ENCODE peak calls at places on chromosomes 16 and 17, in four cellular contexts. R is transverse colon, K is HL-60, P is right lobe of liver. W is an unnamed sample.
A peak's percentile ranks its signal among the peaks of the same experiment; 100 is the strongest.

GRCh38 chr16:64996641-64997040 is 125.2 kb downstream of the CDH11 start:
- DNase-seq in R (no peak), K (no peak), P (no peak), W (no peak)

GRCh38 chr17:45129426-45129939 is 2.8 kb downstream of the PLCD3 start:
- DNase-seq in R (peak; percentile 58), K (no peak), P (no peak), W (peak; percentile 91)

GRCh38 chr16:3949287-3949686 is 68.8 kb upstream of the CREBBP start:
- DNase-seq in R (no peak), K (no peak), P (no peak), W (no peak)

GRCh38 chr16:58046936-58047335 is 21.4 kb downstream of the MMP15 start:
- DNase-seq in R (peak; percentile 45), K (no peak), P (no peak), W (no peak)

GRCh38 chr17:73719588-73720071 is 75.4 kb upstream of the SDK2 start:
- DNase-seq in R (peak; percentile 24), K (no peak), P (no peak), W (peak; percentile 3)

GRCh38 chr17:3472137-3472536 is 518 bp upstream of the SPATA22 start:
- DNase-seq in R (no peak), K (no peak), P (no peak), W (no peak)

GRCh38 chr17:35433075-35433894 is 985 bp upstream of the SLFN12 start:
- DNase-seq in R (peak; percentile 62), K (peak; percentile 90), P (peak; percentile 56), W (peak; percentile 98)

GRCh38 chr16:633336-634050 is 2.6 kb downstream of the METTL26 start:
- DNase-seq in R (no peak), K (no peak), P (no peak), W (no peak)

GRCh38 chr16:46648656-46649055 is 27.5 kb upstream of the SHCBP1 start:
- DNase-seq in R (no peak), K (no peak), P (no peak), W (no peak)
- TF ChIP-seq CTCF in R (no peak), K (no peak), P (no peak), W (peak; percentile 23)

GRCh38 chr17:50055055-50055425 is 870 bp upstream of the ITGA3 start:
- DNase-seq in R (peak; percentile 87), K (no peak), P (no peak), W (peak; percentile 37)
- H3K4me3 ChIP-seq in R (peak overlapping the region; percentile 67), K (no peak overlapping the region), P (peak overlapping the region; percentile 51), W (peak overlapping the region; percentile 79)

DNA sequence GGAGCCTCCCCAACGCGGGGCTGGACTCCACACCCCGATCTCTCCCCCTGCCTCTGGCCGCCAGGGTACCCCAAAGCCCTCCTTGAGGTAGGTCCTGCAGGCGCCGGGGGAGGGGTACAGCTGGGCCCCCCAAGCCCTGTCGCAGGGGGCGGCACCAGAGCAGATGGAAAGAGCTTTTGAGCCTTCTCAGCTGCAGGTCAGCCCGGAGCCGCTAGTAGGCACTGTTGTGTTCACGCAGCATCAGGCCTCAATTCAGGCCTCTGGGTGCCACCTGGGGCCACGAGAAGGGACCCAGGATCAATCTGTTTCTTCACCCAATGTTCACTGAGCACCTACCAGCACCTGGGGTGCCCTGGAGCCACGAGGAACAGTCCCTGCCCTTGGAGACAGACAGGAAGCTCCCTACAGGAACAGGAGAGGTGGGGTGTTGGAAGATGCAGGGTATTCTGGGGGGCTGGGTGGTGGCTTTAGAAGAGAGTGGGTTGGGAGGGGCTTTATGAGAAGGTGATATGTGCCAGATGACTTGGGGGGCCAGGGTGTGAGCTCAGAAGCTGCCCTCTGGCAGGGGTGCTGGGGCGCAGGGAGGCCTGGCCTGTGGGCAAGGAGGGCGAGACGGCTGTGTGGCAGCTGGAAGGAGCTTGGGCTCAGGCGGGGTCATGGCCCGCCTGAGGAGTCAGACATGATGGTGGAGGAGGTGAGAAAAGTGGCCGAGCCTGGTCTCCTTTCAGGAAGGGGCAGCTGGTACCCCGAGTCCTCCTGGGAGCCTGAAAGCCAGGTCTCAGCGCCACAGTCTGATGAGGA is 122.0 kb upstream of the GSE1 start:
- DNase-seq in R (peak; percentile 65), K (peak; percentile 30), P (no peak), W (no peak)
- TF ChIP-seq CTCF in R (peak; percentile 85), K (peak; percentile 66), P (peak; percentile 28), W (peak; percentile 43)

DNA sequence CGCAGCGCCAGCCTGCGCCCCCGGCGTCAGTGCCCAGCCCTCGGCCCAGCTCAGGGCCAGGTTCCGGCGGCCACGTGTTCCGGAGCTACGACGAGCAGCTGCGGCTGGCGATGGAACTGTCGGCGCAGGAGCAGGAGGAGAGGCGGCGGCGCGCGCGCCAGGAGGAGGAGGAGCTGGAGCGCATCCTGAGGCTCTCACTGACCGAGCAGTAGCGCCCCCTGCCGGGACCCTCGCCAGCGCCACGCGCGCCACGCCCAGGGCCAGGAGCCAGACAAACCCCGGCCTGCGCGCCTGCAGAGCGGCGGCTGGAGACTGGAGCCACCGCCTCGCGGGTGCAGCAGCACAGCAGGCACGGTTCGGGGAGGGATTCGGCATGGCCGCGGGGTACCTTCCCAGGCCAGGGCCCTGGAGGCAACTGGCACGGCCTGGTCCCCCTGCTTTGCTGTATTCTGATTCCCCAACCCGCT is 9.3 kb downstream of the CORO6 start:
- DNase-seq in R (peak; percentile 95), K (peak; percentile 72), P (peak; percentile 89), W (peak; percentile 91)
- H3K4me3 ChIP-seq in R (no peak overlapping the region), K (no peak overlapping the region), P (peak overlapping the region; percentile 6), W (peak overlapping the region; percentile 45)

DNA sequence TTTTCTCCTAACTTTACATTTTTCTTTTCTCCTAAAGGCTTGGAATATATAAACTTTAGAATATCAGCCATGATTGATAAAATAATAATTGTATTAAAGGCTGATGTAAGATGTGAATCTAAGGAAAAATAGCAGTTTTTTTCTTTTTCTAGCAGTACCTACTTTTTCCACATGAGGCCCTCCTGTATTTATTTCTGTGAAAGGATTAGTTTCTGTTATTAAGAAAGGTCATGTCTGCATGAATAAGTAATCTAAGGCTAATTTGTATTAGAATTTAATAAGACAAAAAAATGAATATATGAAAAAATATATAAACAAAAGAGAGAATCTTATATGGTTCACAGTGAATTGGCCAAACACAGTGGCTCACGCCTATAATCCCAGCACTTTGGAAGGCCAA is 85.3 kb downstream of the STXBP4 start:
- DNase-seq in R (no peak), K (no peak), P (no peak), W (peak; percentile 4)
- TF ChIP-seq CTCF in R (no peak), K (no peak), P (peak; percentile 37), W (peak; percentile 30)

DNA sequence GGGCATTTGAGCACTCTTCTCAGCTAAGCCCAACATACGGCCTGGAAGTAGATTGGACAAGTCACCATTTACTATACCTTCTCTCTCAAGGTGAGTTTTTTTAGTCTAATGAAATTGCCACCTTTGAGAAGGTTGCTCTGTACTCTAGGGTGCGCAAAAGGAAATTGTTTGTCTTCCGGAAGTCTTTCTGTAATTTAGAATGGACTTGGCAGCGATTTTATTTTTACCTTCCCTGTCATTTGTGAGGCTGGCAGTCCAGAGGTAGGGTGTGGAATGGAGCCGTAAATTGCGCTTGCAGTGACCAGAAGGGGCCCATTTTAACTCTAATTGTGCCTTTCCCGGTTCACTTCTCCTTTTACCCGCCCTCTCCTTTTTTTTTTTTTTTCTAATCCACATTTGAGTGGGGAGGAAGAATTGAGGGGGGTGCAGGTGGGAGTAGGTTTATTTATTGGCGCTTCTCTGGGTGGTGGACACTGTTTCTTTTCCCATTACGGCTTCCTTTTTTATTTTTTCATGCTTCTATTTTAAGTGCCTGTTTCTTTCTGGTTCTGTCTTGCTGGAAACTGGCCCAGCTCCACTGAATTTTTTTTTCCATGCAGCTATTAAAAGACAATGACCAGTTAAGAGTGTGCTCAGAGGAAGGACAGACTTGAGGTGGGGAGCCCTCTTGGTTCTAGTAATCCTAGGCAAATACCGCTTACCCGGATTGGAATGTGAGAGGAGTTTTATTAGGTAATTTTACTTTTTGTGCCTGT is 89.7 kb upstream of the CLEC18A start:
- DNase-seq in R (peak; percentile 60), K (no peak), P (no peak), W (peak; percentile 66)
- H3K4me3 ChIP-seq in R (no peak overlapping the region), K (no peak overlapping the region), P (no peak overlapping the region), W (no peak overlapping the region)